ENCODE peak calls at places on chromosomes 12 and 14, in seven cellular contexts. S is astrocyte of the spinal cord, A is adrenal gland, Q is fibroblast of lung, M is left ventricle myocardium inferior, J is astrocyte, E is psoas muscle. U is an unnamed sample.

GRCh38 chr14:96117101-96117897 is 78.1 kb downstream of the C14orf132 start:
- DNase-seq in S (no peak), A (no peak), Q (no peak), M (no peak), J (peak), E (no peak), U (no peak)

GRCh38 chr12:76260390-76260748 is 87.8 kb downstream of the BBS10 start:
- DNase-seq in S (no peak), A (no peak), Q (peak), M (no peak), J (no peak), E (no peak), U (no peak)

GRCh38 chr14:21090940-21091663 is 7.4 kb downstream of the ZNF219 start:
- DNase-seq in S (no peak), A (no peak), Q (no peak), M (no peak), J (no peak), E (no peak), U (no peak)

GRCh38 chr14:32078794-32079663 is 1.9 kb downstream of the ARHGAP5 start:
- DNase-seq in S (peak), A (no peak), Q (peak), M (no peak), J (peak), E (no peak), U (no peak)

GRCh38 chr12:20368653-20369163 is 371 bp downstream of the PDE3A start:
- DNase-seq in S (peak), A (peak), Q (peak), M (peak), J (peak), E (peak), U (no peak)

GRCh38 chr14:67285876-67286452 is 44.7 kb downstream of the PALS1 start:
- DNase-seq in S (peak), A (no peak), Q (peak), M (no peak), J (peak), E (no peak), U (no peak)

GRCh38 chr12:32885831-32886230 is 10.7 kb downstream of the PKP2 start:
- DNase-seq in S (no peak), A (no peak), Q (no peak), M (no peak), J (no peak), E (no peak), U (no peak)

GRCh38 chr12:57196439-57196838 is 20.2 kb upstream of the NXPH4 start:
- DNase-seq in S (no peak), A (no peak), Q (no peak), M (no peak), J (no peak), E (no peak), U (no peak)

GRCh38 chr14:100472094-100472455 is 115.1 kb downstream of the BEGAIN start:
- DNase-seq in S (no peak), A (no peak), Q (no peak), M (no peak), J (no peak), E (no peak), U (no peak)

GRCh38 chr12:103652808-103653207 is 65.7 kb downstream of the STAB2 start:
- DNase-seq in S (no peak), A (no peak), Q (no peak), M (no peak), J (no peak), E (no peak), U (no peak)

GRCh38 chr12:124621296-124621660 is 53.9 kb upstream of the NCOR2 start:
- DNase-seq in S (peak), A (peak), Q (peak), M (peak), J (peak), E (peak), U (no peak)

GRCh38 chr12:98185606-98186005 is 329.8 kb upstream of the TMPO start:
- DNase-seq in S (peak), A (no peak), Q (no peak), M (no peak), J (peak), E (no peak), U (peak)

GRCh38 chr14:70641548-70642312 is at the start of gene TTC9:
- DNase-seq in S (no peak), A (no peak), Q (no peak), M (peak), J (no peak), E (peak), U (no peak)

GRCh38 chr12:15122349-15122748 is 98.9 kb downstream of the RERG start:
- DNase-seq in S (no peak), A (peak), Q (no peak), M (no peak), J (no peak), E (no peak), U (no peak)

GRCh38 chr12:91180577-91180976 is 2.0 kb downstream of the DCN start:
- DNase-seq in S (peak), A (no peak), Q (peak), M (no peak), J (peak), E (no peak), U (no peak)

GRCh38 chr12:109861689-109862314 is 18.5 kb downstream of the GLTP start:
- DNase-seq in S (no peak), A (no peak), Q (no peak), M (no peak), J (no peak), E (no peak), U (no peak)

GRCh38 chr14:81067156-81067555 is 111.7 kb downstream of the TSHR start:
- DNase-seq in S (no peak), A (no peak), Q (no peak), M (no peak), J (no peak), E (no peak), U (no peak)

GRCh38 chr12:92488735-92489134 is 214.1 kb upstream of the PLEKHG7 start:
- DNase-seq in S (no peak), A (no peak), Q (no peak), M (no peak), J (no peak), E (no peak), U (no peak)

DNA sequence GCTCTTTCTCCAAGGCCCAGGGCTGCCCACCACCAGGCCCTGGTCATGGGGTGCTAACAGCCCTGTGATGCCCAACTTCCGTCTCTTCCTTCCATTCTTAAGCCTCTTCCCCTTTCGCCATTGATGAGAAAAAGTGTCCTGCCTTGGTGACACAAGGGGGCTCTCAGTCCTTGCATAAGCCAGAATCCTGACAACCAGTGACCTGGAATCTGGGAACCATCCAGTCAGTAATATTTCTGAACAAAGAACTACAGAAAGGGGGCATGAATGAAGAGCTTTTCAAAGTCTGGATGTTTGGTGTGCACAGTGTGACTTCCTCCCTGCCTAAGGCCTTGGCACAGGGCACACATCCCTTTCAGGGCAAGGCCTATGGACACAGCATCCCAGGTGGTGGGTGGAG is 49.7 kb upstream of the GPATCH2L start:
- DNase-seq in S (no peak), A (no peak), Q (no peak), M (no peak), J (no peak), E (no peak), U (no peak)
- TF ChIP-seq CTCF in S (no peak), A (no peak), Q (no peak), M (no peak), J (no peak), E (no peak), U (no peak)

GRCh38 chr12:123431951-123432886 is 4.3 kb downstream of the RILPL2 start:
- DNase-seq in S (no peak), A (no peak), Q (no peak), M (no peak), J (no peak), E (no peak), U (no peak)

GRCh38 chr12:123435636-123436016 is 858 bp downstream of the RILPL2 start:
- DNase-seq in S (no peak), A (no peak), Q (no peak), M (no peak), J (no peak), E (no peak), U (no peak)

GRCh38 chr12:123436017-123436964 is at the start of gene RILPL2:
- DNase-seq in S (peak), A (peak), Q (peak), M (peak), J (peak), E (peak), U (no peak)

GRCh38 chr12:123433615-123434014 is 2.9 kb downstream of the RILPL2 start:
- DNase-seq in S (no peak), A (no peak), Q (no peak), M (no peak), J (no peak), E (no peak), U (no peak)
- H3K4me3 ChIP-seq in S (no peak), A (no peak), Q (no peak), M (peak), J (no peak), E (peak), U (no peak)

GRCh38 chr12:81615031-81615430 is 144.1 kb downstream of the PPFIA2 start:
- DNase-seq in S (no peak), A (no peak), Q (no peak), M (no peak), J (peak), E (no peak), U (no peak)

GRCh38 chr12:81610955-81611889 is 147.9 kb downstream of the PPFIA2 start:
- DNase-seq in S (no peak), A (no peak), Q (no peak), M (no peak), J (no peak), E (no peak), U (no peak)
- TF ChIP-seq CTCF in S (peak), A (no peak), Q (peak), M (peak), J (peak), E (peak), U (peak)

GRCh38 chr12:206746-207440 is 7.1 kb downstream of the SLC6A12 start:
- DNase-seq in S (no peak), A (no peak), Q (no peak), M (no peak), J (no peak), E (no peak), U (no peak)

GRCh38 chr12:203074-203461 is 10.9 kb downstream of the SLC6A12 start:
- DNase-seq in S (no peak), A (no peak), Q (no peak), M (no peak), J (no peak), E (no peak), U (no peak)

GRCh38 chr12:204261-204678 is 9.7 kb downstream of the SLC6A12 start:
- DNase-seq in S (no peak), A (no peak), Q (no peak), M (no peak), J (no peak), E (no peak), U (no peak)

GRCh38 chr12:203462-204260 is 10.3 kb downstream of the SLC6A12 start:
- DNase-seq in S (no peak), A (peak), Q (no peak), M (peak), J (no peak), E (peak), U (no peak)

DNA sequence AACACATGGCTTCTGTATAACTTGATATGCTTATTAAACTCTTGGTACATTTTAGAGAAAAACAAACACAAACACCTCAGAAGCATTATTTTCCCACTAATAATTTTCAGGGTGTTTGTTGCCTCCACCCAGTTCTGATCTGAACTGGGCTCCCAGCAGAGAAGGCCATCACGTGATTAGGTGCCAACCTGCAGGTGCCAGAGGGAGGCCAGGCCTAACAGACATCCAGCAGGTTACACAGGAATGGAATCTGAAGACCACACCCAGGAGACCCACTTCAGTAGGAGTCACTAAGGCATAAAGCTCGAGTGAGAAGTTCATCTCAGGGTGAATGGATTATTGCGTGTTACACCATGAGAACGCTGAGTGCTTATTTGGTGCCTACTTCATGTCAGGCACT is 8.9 kb downstream of the SLC6A12 start:
- DNase-seq in S (no peak), A (no peak), Q (no peak), M (no peak), J (no peak), E (no peak), U (no peak)
- H3K4me3 ChIP-seq in S (no peak), A (no peak), Q (no peak), M (no peak), J (no peak), E (no peak), U (no peak)

GRCh38 chr12:113870890-113871289 is 95.2 kb downstream of the RBM19 start:
- DNase-seq in S (no peak), A (no peak), Q (no peak), M (no peak), J (no peak), E (no peak), U (no peak)

GRCh38 chr12:113870035-113870434 is 96.1 kb downstream of the RBM19 start:
- DNase-seq in S (no peak), A (no peak), Q (no peak), M (no peak), J (no peak), E (no peak), U (no peak)

GRCh38 chr12:113868365-113868764 is 97.8 kb downstream of the RBM19 start:
- DNase-seq in S (no peak), A (no peak), Q (no peak), M (no peak), J (no peak), E (no peak), U (no peak)

GRCh38 chr12:113866496-113866895 is 99.6 kb downstream of the RBM19 start:
- DNase-seq in S (no peak), A (no peak), Q (no peak), M (no peak), J (no peak), E (no peak), U (no peak)

GRCh38 chr12:113867258-113867657 is 98.9 kb downstream of the RBM19 start:
- DNase-seq in S (no peak), A (no peak), Q (no peak), M (no peak), J (no peak), E (no peak), U (no peak)
- TF ChIP-seq CTCF in S (peak), A (no peak), Q (peak), M (peak), J (peak), E (no peak), U (peak)

GRCh38 chr12:508795-509194 is 49.1 kb downstream of the B4GALNT3 start:
- DNase-seq in S (no peak), A (no peak), Q (no peak), M (no peak), J (no peak), E (no peak), U (no peak)
- H3K4me3 ChIP-seq in S (no peak), A (no peak), Q (no peak), M (no peak), J (no peak), E (no peak), U (no peak)